ENCODE peak calls at places on chromosome 22, in five cellular contexts. Z is HCT116, W is SK-N-SH, A is HepG2, X is H1. B is an unnamed sample.

GRCh38 chr22:37353839-37354238 is 71.5 kb downstream of the CYTH4 start:
- DNase-seq in Z (no peak), A (no peak), X (no peak), W (no peak), B (no peak)

GRCh38 chr22:38955250-38955775 is 2.1 kb upstream of the APOBEC3A start:
- DNase-seq in A (no peak), W (no peak), Z (no peak), X (no peak), B (no peak)

GRCh38 chr22:44600386-44600785 is 101.6 kb upstream of the PRR5 start:
- DNase-seq in X (no peak), A (no peak), W (no peak), Z (no peak), B (no peak)

GRCh38 chr22:25702571-25703167 is 39.3 kb upstream of the MYO18B start:
- DNase-seq in Z (no peak), A (no peak), W (no peak), X (no peak), B (no peak)

GRCh38 chr22:29117799-29118477 is 45.1 kb downstream of the KREMEN1 start:
- DNase-seq in A (peak), X (no peak), Z (no peak), W (no peak), B (no peak)

GRCh38 chr22:47277001-47277400 is 514.6 kb downstream of the TBC1D22A start:
- DNase-seq in Z (no peak), X (no peak), A (no peak), W (no peak), B (no peak)

GRCh38 chr22:22078329-22078728 is 95.7 kb upstream of the TOP3B start:
- DNase-seq in X (no peak), W (no peak), Z (no peak), A (no peak), B (no peak)

GRCh38 chr22:41197808-41198585 is 7.1 kb upstream of the L3MBTL2 start:
- DNase-seq in A (no peak), W (peak), Z (no peak), X (no peak), B (no peak)

GRCh38 chr22:29475550-29475949 is 4.5 kb upstream of the NEFH start:
- DNase-seq in X (no peak), Z (no peak), W (no peak), A (no peak), B (no peak)

GRCh38 chr22:37932821-37933578 is 20.4 kb downstream of the C22orf23 start:
- DNase-seq in Z (no peak), A (no peak), X (no peak), W (no peak), B (no peak)

GRCh38 chr22:37848587-37849088 is 581 bp upstream of the EIF3L start:
- DNase-seq in Z (peak), A (peak), X (no peak), W (peak), B (no peak)

GRCh38 chr22:35568751-35569725 is 28.4 kb downstream of the RASD2 start:
- DNase-seq in X (no peak), W (no peak), A (no peak), Z (no peak), B (no peak)

GRCh38 chr22:35564975-35565867 is 24.6 kb downstream of the RASD2 start:
- DNase-seq in A (no peak), W (no peak), Z (no peak), X (no peak), B (no peak)

GRCh38 chr22:35567794-35568193 is 27.2 kb downstream of the RASD2 start:
- DNase-seq in X (no peak), Z (no peak), W (no peak), A (no peak), B (no peak)

GRCh38 chr22:35569916-35570315 is 29.3 kb downstream of the RASD2 start:
- DNase-seq in Z (no peak), W (no peak), A (no peak), X (no peak), B (no peak)

GRCh38 chr22:35567214-35567792 is 26.7 kb downstream of the RASD2 start:
- DNase-seq in X (no peak), A (no peak), W (no peak), Z (no peak), B (no peak)
- TF ChIP-seq POLR2AphosphoS5 in X (no peak), A (no peak), W (no peak), Z (no peak), B (no peak)

GRCh38 chr22:50481440-50482106 is at the start of gene ADM2:
- DNase-seq in A (peak), W (peak), Z (no peak), X (peak), B (no peak)
- H3K9ac ChIP-seq in A (peak), W (no peak), Z (peak), X (peak), B (peak)

DNA sequence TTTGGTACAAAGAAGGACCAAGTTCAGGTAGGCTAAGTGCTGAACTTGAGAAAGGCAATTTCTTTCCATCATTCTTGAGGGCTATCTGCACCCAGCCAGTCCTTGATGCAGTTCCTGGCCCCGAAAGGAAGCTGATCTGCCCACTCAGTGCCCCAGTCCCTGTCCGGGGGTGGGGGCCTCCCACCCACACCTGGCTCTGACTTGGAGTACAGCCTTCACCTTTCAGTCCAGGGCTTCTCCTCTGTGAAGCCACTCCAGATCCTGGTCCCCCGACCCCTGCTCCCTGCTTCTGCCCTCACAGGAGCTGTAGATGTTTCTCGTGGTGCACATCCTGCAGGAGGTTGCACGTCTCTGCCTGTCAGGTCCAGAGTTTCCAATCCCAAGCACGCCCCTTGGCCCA is 75.2 kb downstream of the BCR start:
- DNase-seq in X (no peak), W (no peak), A (no peak), Z (no peak), B (no peak)
- H3K27ac ChIP-seq in X (no peak), W (no peak), A (no peak), Z (no peak), B (no peak)

GRCh38 chr22:45602004-45602733 is 69.5 kb upstream of the ATXN10 start:
- DNase-seq in X (no peak), A (no peak), Z (no peak), W (peak), B (no peak)

GRCh38 chr22:45604239-45604711 is 67.4 kb upstream of the ATXN10 start:
- DNase-seq in A (no peak), X (no peak), Z (no peak), W (no peak), B (no peak)

GRCh38 chr22:45603631-45604030 is 68.0 kb upstream of the ATXN10 start:
- DNase-seq in X (no peak), A (no peak), Z (no peak), W (no peak), B (no peak)

GRCh38 chr22:45600791-45601730 is 70.6 kb upstream of the ATXN10 start:
- DNase-seq in Z (no peak), X (no peak), A (no peak), W (no peak), B (peak)

GRCh38 chr22:45602824-45603301 is 68.8 kb upstream of the ATXN10 start:
- DNase-seq in A (peak), Z (peak), X (peak), W (peak), B (peak)
- TF ChIP-seq POLR2AphosphoS5 in A (no peak), Z (peak), X (no peak), W (peak), B (peak)

DNA sequence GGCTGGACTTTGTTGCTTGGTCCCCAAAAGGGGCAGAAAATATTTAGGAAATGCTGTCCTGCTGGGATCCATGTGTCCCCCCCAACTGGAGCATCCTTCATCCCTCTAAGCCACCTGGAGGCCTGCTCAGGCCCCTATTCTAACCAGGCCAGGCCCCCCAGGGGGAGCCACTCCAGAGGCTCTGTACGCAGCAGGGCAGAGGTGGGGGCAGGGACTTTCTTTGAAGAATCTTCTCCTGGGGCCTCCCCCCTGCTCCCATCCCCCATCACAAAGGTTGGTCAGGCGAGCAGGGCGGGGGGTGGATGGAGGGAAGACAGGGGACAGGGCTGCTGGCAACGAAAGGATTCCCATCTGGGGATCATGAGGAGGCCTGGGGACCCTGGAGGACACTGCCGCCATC is 170.8 kb downstream of the MN1 start:
- DNase-seq in X (peak), W (no peak), A (no peak), Z (no peak), B (no peak)
- H3K9ac ChIP-seq in X (no peak), W (no peak), A (no peak), Z (no peak), B (no peak)

DNA sequence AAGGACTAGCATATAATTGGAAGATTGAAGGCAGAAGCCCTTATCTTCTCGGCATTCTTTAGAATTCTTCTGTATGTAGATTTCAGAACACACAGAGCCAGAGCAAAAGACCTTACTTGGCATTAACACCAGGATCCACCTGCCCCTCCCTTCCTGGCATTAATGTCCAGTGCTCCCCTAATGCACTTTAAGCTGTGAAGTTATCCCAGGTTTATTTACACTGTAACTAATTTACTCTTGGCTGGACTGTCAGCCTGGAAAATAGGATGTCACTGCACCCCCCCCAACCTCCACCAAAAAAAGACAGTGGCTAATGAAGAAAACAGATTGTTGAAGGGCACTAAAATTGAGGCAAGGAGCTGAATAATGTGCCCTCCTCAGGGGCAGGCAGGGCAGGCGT is 30.1 kb downstream of the TIMP3 start:
- DNase-seq in A (no peak), W (no peak), Z (no peak), X (no peak), B (no peak)
- H3K27ac ChIP-seq in A (no peak), W (no peak), Z (no peak), X (no peak), B (no peak)

DNA sequence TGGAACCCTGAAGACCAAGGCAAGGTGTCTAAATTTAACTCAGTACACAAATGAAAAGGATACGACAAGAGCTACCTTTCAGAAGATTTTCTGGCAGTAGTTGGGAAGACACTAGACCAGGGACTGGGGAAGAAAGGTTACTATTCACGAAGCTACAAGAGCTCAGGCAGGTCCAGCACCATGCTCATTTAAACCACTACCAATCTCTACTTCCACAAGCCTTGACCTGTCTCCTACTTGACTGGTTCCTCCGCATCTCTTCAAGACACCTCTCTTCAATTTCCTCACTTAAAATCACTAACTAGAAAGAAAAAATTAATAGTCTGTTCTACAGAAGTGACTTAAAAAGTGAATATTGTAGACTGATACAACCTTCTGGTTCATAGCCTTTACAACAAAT is 22.9 kb downstream of the TCF20 start:
- DNase-seq in Z (no peak), X (no peak), A (no peak), W (no peak), B (no peak)
- TF ChIP-seq POLR2AphosphoS5 in Z (no peak), X (no peak), A (no peak), W (no peak), B (no peak)

GRCh38 chr22:30821863-30822215 is 127.2 kb downstream of the OSBP2 start:
- DNase-seq in W (peak), A (no peak), Z (no peak), X (no peak), B (no peak)

GRCh38 chr22:30821381-30821780 is 126.7 kb downstream of the OSBP2 start:
- DNase-seq in Z (no peak), X (no peak), W (no peak), A (no peak), B (no peak)

GRCh38 chr22:30824096-30824495 is 129.4 kb downstream of the OSBP2 start:
- DNase-seq in A (no peak), X (peak), Z (no peak), W (no peak), B (no peak)

GRCh38 chr22:30823015-30823370 is 128.3 kb downstream of the OSBP2 start:
- DNase-seq in Z (no peak), A (no peak), W (peak), X (no peak), B (no peak)

DNA sequence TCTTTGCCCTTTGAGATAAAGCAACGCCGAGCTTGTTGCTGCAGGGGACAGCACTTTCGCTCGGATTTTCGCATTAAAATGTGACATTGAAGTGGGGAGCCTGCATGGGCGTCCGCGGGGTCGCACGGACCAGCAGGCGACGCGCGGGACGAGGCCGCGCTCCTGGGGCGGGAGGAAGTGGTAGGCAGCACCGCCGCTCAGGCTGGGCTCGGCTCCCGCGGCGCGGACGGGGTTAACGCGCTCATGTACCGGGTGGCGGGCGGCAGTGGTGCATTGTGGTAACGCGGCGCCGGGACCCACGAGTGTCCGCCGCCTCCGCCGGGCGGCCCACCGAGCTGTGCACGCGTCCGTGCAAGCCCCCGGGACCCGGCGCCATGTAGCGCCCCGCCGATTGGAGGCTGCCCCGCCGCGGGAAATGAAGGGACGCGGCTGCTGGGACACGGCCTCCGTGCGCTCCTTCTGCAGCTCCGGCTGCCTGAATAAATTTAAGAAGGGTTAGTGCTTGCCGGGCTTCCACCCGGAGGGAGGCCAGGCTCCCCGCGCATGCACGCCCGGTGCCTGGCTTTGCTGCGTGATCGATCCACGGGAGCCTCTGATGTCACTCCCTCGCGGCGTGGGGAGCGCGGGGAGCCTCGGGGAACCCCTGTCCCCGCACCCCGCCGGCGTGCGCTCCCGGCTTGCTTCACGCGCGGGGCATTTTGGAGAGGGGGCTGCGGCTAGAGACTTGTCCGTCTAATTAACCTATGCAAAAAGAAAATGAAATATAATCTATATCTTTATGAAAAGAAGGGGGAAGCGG is 127.7 kb downstream of the OSBP2 start:
- DNase-seq in X (peak), Z (no peak), A (no peak), W (peak), B (no peak)
- H3K9ac ChIP-seq in X (no peak), Z (no peak), A (no peak), W (no peak), B (no peak)